ENCODE peak calls at places on chromosomes 16 and 17, in nine cellular contexts. G is NCI-H1105; P is ELR; A is activated naive CD4-positive, alpha-beta T cell; K is Calu3; T is omental fat pad; M is AG08395; Z is sciatic nerve; E is pons. W is an unnamed sample.

GRCh38 chr17:42282478-42283080 is 5.7 kb upstream of the STAT5A start:
- DNase-seq in G (no peak), T (peak), Z (peak), A (no peak), M (no peak), P (no peak), E (no peak), K (no peak), W (no peak)

GRCh38 chr17:72117748-72118587 is 2.9 kb upstream of the SOX9 start:
- DNase-seq in T (no peak), K (no peak), P (peak), G (no peak), A (no peak), Z (no peak), E (no peak), M (no peak), W (no peak)

GRCh38 chr17:44543213-44543904 is 13.9 kb upstream of the FZD2 start:
- DNase-seq in E (no peak), M (peak), P (peak), Z (no peak), T (no peak), A (no peak), K (peak), G (no peak), W (no peak)

GRCh38 chr16:20673882-20674683 is 23.4 kb downstream of the ACSM1 start:
- DNase-seq in G (no peak), Z (no peak), T (no peak), K (peak), A (no peak), E (no peak), M (no peak), P (no peak), W (no peak)

GRCh38 chr17:59638553-59638952 is 18.9 kb downstream of the CLTC start:
- DNase-seq in Z (no peak), T (no peak), E (no peak), P (no peak), G (no peak), M (no peak), K (no peak), A (no peak), W (no peak)

GRCh38 chr17:44097110-44097810 is 26.2 kb downstream of the HDAC5 start:
- DNase-seq in P (peak), K (no peak), A (no peak), G (no peak), Z (no peak), T (no peak), M (peak), E (no peak), W (no peak)

GRCh38 chr16:49800876-49801275 is 55.0 kb downstream of the ZNF423 start:
- DNase-seq in G (no peak), P (no peak), E (no peak), A (no peak), M (no peak), K (no peak), T (no peak), Z (no peak), W (no peak)

GRCh38 chr17:81543756-81544155 is 8.4 kb downstream of the FAAP100 start:
- DNase-seq in Z (no peak), P (no peak), K (no peak), E (no peak), G (no peak), A (no peak), T (no peak), M (no peak), W (no peak)

GRCh38 chr16:59880626-59881025 is 1146.5 kb upstream of the GOT2 start:
- DNase-seq in P (no peak), G (no peak), T (no peak), M (no peak), A (no peak), Z (no peak), K (no peak), E (no peak), W (no peak)

GRCh38 chr16:27264151-27264550 is 4.4 kb downstream of the NSMCE1 start:
- DNase-seq in E (no peak), G (no peak), K (peak), M (no peak), P (peak), Z (no peak), A (no peak), T (no peak), W (no peak)

GRCh38 chr17:40303706-40304450 is 5.1 kb upstream of the RARA start:
- DNase-seq in P (peak), A (no peak), M (peak), T (no peak), G (no peak), Z (no peak), E (no peak), K (no peak), W (no peak)

GRCh38 chr17:37643118-37643766 is at the start of gene DDX52:
- DNase-seq in K (peak), Z (peak), P (peak), M (peak), A (peak), T (peak), E (peak), G (peak), W (peak)

GRCh38 chr17:7557825-7558543 is 566 bp upstream of the TNFSF13 start:
- DNase-seq in A (no peak), Z (peak), K (peak), P (peak), G (peak), M (peak), T (no peak), E (peak), W (no peak)

GRCh38 chr17:36578671-36579070 is 13.0 kb upstream of the DHRS11 start:
- DNase-seq in T (no peak), K (no peak), E (peak), P (no peak), A (no peak), Z (no peak), G (no peak), M (no peak), W (no peak)

GRCh38 chr17:78933025-78933958 is 8.1 kb upstream of the TIMP2 start:
- DNase-seq in A (no peak), K (peak), T (no peak), G (no peak), E (peak), P (peak), Z (no peak), M (peak), W (peak)

GRCh38 chr17:82754297-82755208 is 2.7 kb downstream of the TBCD start:
- DNase-seq in A (no peak), M (no peak), T (no peak), E (no peak), K (peak), Z (no peak), G (no peak), P (no peak), W (no peak)

GRCh38 chr17:17385502-17385901 is 82.3 kb downstream of the NT5M start:
- DNase-seq in E (peak), M (no peak), T (no peak), G (no peak), K (no peak), P (no peak), A (no peak), Z (no peak), W (no peak)

GRCh38 chr16:14015948-14016347 is 55.2 kb upstream of the MRTFB start:
- DNase-seq in P (peak), M (peak), T (no peak), A (no peak), K (no peak), Z (no peak), E (peak), G (no peak), W (no peak)

GRCh38 chr17:49875690-49876089 is 27.8 kb upstream of the TAC4 start:
- DNase-seq in A (no peak), M (no peak), T (no peak), G (no peak), P (no peak), K (no peak), Z (no peak), E (no peak), W (no peak)

GRCh38 chr17:42832934-42833770 is at the start of gene PSME3:
- DNase-seq in K (peak), E (peak), P (peak), T (peak), G (peak), A (peak), M (peak), Z (peak), W (peak)

GRCh38 chr17:75352079-75352569 is 53.4 kb downstream of the GRB2 start:
- DNase-seq in G (peak), P (no peak), K (peak), Z (no peak), A (no peak), M (no peak), T (no peak), E (peak), W (no peak)

GRCh38 chr16:83513006-83513755 is 294.6 kb upstream of the HSBP1 start:
- DNase-seq in Z (no peak), M (peak), A (no peak), K (no peak), E (no peak), G (no peak), P (peak), T (no peak), W (no peak)

GRCh38 chr17:29581583-29582253 is 7.7 kb downstream of the GIT1 start:
- DNase-seq in P (no peak), Z (no peak), G (peak), K (no peak), T (no peak), A (no peak), M (no peak), E (no peak), W (peak)

GRCh38 chr16:19168173-19169080 is at the start of gene SYT17:
- DNase-seq in E (peak), K (peak), Z (peak), G (peak), P (peak), A (no peak), M (no peak), T (no peak), W (no peak)

GRCh38 chr17:1300580-1300905 is 21.1 kb downstream of the TRARG1 start:
- DNase-seq in T (no peak), M (no peak), G (no peak), A (no peak), E (no peak), K (no peak), Z (no peak), P (no peak), W (no peak)

GRCh38 chr16:84302111-84302954 is 7.7 kb downstream of the WFDC1 start:
- DNase-seq in M (no peak), Z (no peak), K (no peak), P (no peak), E (no peak), A (no peak), G (no peak), T (no peak), W (no peak)

GRCh38 chr17:58279016-58279671 is 1.6 kb downstream of the MPO start:
- DNase-seq in M (no peak), G (no peak), T (no peak), Z (no peak), P (no peak), A (no peak), E (peak), K (no peak), W (no peak)

GRCh38 chr16:72072514-72073342 is 9.7 kb downstream of the HPR start:
- DNase-seq in A (no peak), G (no peak), E (peak), M (no peak), K (no peak), P (no peak), Z (no peak), T (no peak), W (no peak)